ENCODE peak calls at places on chromosomes 12 and 14, in ten cellular contexts. O is foreskin fibroblast; T is brain microvascular endothelial cell; A is cardiac muscle cell; K is AG10803; C is tibial artery; Y is CD8-positive, alpha-beta T cell; Z is lower leg skin; R is lower lobe of right lung; F is MM.1S. V is an unnamed sample.

GRCh38 chr12:60020068-60020467 is 424.2 kb downstream of the SLC16A7 start:
- DNase-seq in O (no peak), T (no peak), A (no peak), K (no peak), C (no peak), Y (no peak), Z (no peak), R (no peak), F (peak), V (no peak)

GRCh38 chr14:94449930-94450329 is 2.7 kb downstream of the SERPINA11 start:
- DNase-seq in O (no peak), T (no peak), A (no peak), K (no peak), C (no peak), Y (no peak), Z (peak), R (no peak), F (no peak), V (no peak)

GRCh38 chr14:70018713-70019201 is 139.5 kb downstream of the SMOC1 start:
- DNase-seq in O (no peak), T (no peak), A (peak), K (peak), C (peak), Y (no peak), Z (peak), R (no peak), F (peak), V (peak)

GRCh38 chr12:559907-560455 is 100.2 kb downstream of the B4GALNT3 start:
- DNase-seq in O (no peak), T (no peak), A (no peak), K (no peak), C (no peak), Y (no peak), Z (no peak), R (no peak), F (no peak), V (no peak)

GRCh38 chr12:93135286-93136239 is 206.5 kb upstream of the EEA1 start:
- DNase-seq in O (peak), T (no peak), A (no peak), K (peak), C (no peak), Y (no peak), Z (no peak), R (no peak), F (peak), V (peak)

GRCh38 chr14:101497910-101498860 is 63.1 kb upstream of the DIO3 start:
- DNase-seq in O (no peak), T (no peak), A (no peak), K (no peak), C (peak), Y (no peak), Z (peak), R (peak), F (no peak), V (no peak)

GRCh38 chr14:95774265-95775160 is 60.6 kb upstream of the TCL1A start:
- DNase-seq in O (peak), T (peak), A (peak), K (peak), C (peak), Y (peak), Z (peak), R (no peak), F (peak), V (peak)

GRCh38 chr12:92533280-92533890 is 169.4 kb upstream of the PLEKHG7 start:
- DNase-seq in O (peak), T (peak), A (peak), K (peak), C (no peak), Y (no peak), Z (no peak), R (no peak), F (no peak), V (peak)

GRCh38 chr14:33404964-33405574 is 466.4 kb downstream of the NPAS3 start:
- DNase-seq in O (no peak), T (no peak), A (no peak), K (no peak), C (no peak), Y (no peak), Z (no peak), R (no peak), F (no peak), V (no peak)

GRCh38 chr14:93019970-93020369 is 95.8 kb downstream of the ITPK1 start:
- DNase-seq in O (no peak), T (no peak), A (no peak), K (no peak), C (no peak), Y (no peak), Z (no peak), R (no peak), F (no peak), V (no peak)

GRCh38 chr14:79514700-79515099 is 696.6 kb downstream of the DIO2 start:
- DNase-seq in O (no peak), T (peak), A (peak), K (peak), C (no peak), Y (no peak), Z (no peak), R (no peak), F (no peak), V (peak)

GRCh38 chr14:72740504-72740961 is 153.4 kb downstream of the DPF3 start:
- DNase-seq in O (no peak), T (no peak), A (no peak), K (no peak), C (no peak), Y (no peak), Z (peak), R (no peak), F (no peak), V (no peak)

GRCh38 chr14:63513756-63514155 is 29.4 kb downstream of the PPP2R5E start:
- DNase-seq in O (no peak), T (no peak), A (no peak), K (no peak), C (no peak), Y (no peak), Z (no peak), R (no peak), F (no peak), V (no peak)

GRCh38 chr12:48300774-48301173 is 49.9 kb downstream of the ZNF641 start:
- DNase-seq in O (no peak), T (no peak), A (no peak), K (no peak), C (no peak), Y (no peak), Z (no peak), R (no peak), F (no peak), V (no peak)

GRCh38 chr12:111411187-111411764 is 5.6 kb downstream of the SH2B3 start:
- DNase-seq in O (no peak), T (no peak), A (no peak), K (no peak), C (no peak), Y (no peak), Z (no peak), R (no peak), F (no peak), V (no peak)

GRCh38 chr12:3086729-3087323 is 9.6 kb downstream of the TSPAN9 start:
- DNase-seq in O (no peak), T (no peak), A (no peak), K (no peak), C (no peak), Y (no peak), Z (no peak), R (no peak), F (no peak), V (no peak)

GRCh38 chr14:90846511-90846910 is 30.3 kb upstream of the TTC7B start:
- DNase-seq in O (peak), T (peak), A (no peak), K (peak), C (no peak), Y (no peak), Z (no peak), R (no peak), F (no peak), V (no peak)

GRCh38 chr12:93813972-93814821 is 137.0 kb downstream of the CRADD start:
- DNase-seq in O (peak), T (peak), A (peak), K (peak), C (peak), Y (no peak), Z (peak), R (peak), F (no peak), V (no peak)

GRCh38 chr12:12190087-12190809 is 76.6 kb downstream of the LRP6 start:
- DNase-seq in O (no peak), T (peak), A (no peak), K (no peak), C (no peak), Y (no peak), Z (no peak), R (no peak), F (no peak), V (no peak)

GRCh38 chr12:22480016-22480415 is 64.3 kb downstream of the C2CD5 start:
- DNase-seq in O (no peak), T (no peak), A (peak), K (no peak), C (no peak), Y (no peak), Z (no peak), R (no peak), F (no peak), V (no peak)

GRCh38 chr14:102392506-102392905 is 29.8 kb downstream of the TECPR2 start:
- DNase-seq in O (no peak), T (no peak), A (no peak), K (peak), C (no peak), Y (no peak), Z (no peak), R (no peak), F (no peak), V (no peak)

GRCh38 chr12:54424232-54424631 is 5.2 kb upstream of the ITGA5 start:
- DNase-seq in O (no peak), T (no peak), A (no peak), K (no peak), C (no peak), Y (no peak), Z (no peak), R (no peak), F (no peak), V (no peak)

GRCh38 chr12:20629414-20630156 is 65.5 kb upstream of the SLCO1C1 start:
- DNase-seq in O (no peak), T (peak), A (peak), K (peak), C (peak), Y (no peak), Z (no peak), R (no peak), F (peak), V (peak)

GRCh38 chr12:45200497-45201043 is 15.3 kb upstream of the ANO6 start:
- DNase-seq in O (no peak), T (no peak), A (peak), K (peak), C (no peak), Y (no peak), Z (no peak), R (peak), F (no peak), V (no peak)

GRCh38 chr14:20346713-20347112 is 3.3 kb downstream of the PARP2 start:
- DNase-seq in O (no peak), T (no peak), A (no peak), K (no peak), C (no peak), Y (no peak), Z (no peak), R (no peak), F (no peak), V (no peak)

GRCh38 chr14:20345366-20345765 is 1.9 kb downstream of the PARP2 start:
- DNase-seq in O (no peak), T (no peak), A (no peak), K (no peak), C (no peak), Y (no peak), Z (no peak), R (no peak), F (no peak), V (no peak)

GRCh38 chr14:20343855-20344205 is 395 bp downstream of the PARP2 start:
- DNase-seq in O (no peak), T (no peak), A (peak), K (peak), C (no peak), Y (no peak), Z (no peak), R (no peak), F (no peak), V (no peak)

GRCh38 chr14:20347747-20348146 is 4.3 kb downstream of the PARP2 start:
- DNase-seq in O (no peak), T (no peak), A (no peak), K (no peak), C (no peak), Y (no peak), Z (no peak), R (no peak), F (no peak), V (no peak)

DNA sequence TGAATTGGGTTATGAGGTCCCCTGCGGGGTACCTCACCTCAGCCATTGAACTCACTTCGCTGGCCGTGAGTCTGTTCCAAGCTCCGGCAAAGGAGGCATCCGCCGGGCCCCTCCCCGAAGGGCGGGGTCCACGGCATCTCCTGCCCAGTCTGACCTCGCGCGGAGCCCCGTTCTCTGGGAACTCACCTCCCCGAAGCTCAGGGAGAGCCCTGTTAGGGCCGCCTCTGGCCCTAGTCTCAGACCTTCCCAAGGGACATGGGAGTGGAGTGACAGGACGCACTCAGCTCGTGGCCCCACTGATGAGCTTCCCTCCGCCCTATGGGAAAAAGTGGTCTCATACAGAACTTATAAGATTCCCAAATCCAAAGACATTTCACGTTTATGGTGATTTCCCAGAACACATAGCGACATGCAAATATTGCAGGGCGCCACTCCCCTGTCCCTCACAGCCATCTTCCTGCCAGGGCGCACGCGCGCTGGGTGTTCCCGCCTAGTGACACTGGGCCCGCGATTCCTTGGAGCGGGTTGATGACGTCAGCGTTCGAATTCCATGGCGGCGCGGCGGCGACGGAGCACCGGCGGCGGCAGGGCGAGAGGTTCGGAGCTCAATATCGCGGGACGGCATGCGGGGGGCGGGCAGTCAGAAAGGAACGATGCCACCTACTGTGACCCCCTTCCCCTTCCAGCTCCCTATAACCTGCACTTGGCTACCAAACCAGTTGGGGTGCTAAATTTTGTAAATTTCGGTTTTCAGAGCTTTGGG is at the start of gene PARP2:
- DNase-seq in O (peak), T (peak), A (peak), K (peak), C (peak), Y (peak), Z (peak), R (peak), F (peak), V (peak)
- TF ChIP-seq CTCF in O (no peak), T (no peak), A (no peak), K (no peak), C (no peak), Y (peak), Z (no peak), R (no peak), F (no peak), V (no peak)

GRCh38 chr12:124453419-124454351 is 113.7 kb downstream of the NCOR2 start:
- DNase-seq in O (peak), T (peak), A (peak), K (peak), C (peak), Y (peak), Z (peak), R (peak), F (peak), V (no peak)
- H3K4me3 ChIP-seq in O (no peak), T (no peak), A (no peak), K (no peak), C (no peak), Y (peak), Z (no peak), R (peak), F (peak), V (no peak)

GRCh38 chr14:105149146-105149781 is 19.3 kb downstream of the JAG2 start:
- DNase-seq in O (no peak), T (no peak), A (no peak), K (no peak), C (no peak), Y (no peak), Z (no peak), R (peak), F (no peak), V (no peak)
- TF ChIP-seq CTCF in O (no peak), T (no peak), A (no peak), K (no peak), C (no peak), Y (no peak), Z (no peak), R (no peak), F (no peak), V (no peak)

GRCh38 chr12:113359939-113360748 is 1.8 kb downstream of the PLBD2 start:
- DNase-seq in O (peak), T (peak), A (peak), K (peak), C (no peak), Y (no peak), Z (no peak), R (no peak), F (no peak), V (no peak)
- H3K4me3 ChIP-seq in O (peak), T (peak), A (no peak), K (peak), C (peak), Y (no peak), Z (no peak), R (peak), F (no peak), V (no peak)

DNA sequence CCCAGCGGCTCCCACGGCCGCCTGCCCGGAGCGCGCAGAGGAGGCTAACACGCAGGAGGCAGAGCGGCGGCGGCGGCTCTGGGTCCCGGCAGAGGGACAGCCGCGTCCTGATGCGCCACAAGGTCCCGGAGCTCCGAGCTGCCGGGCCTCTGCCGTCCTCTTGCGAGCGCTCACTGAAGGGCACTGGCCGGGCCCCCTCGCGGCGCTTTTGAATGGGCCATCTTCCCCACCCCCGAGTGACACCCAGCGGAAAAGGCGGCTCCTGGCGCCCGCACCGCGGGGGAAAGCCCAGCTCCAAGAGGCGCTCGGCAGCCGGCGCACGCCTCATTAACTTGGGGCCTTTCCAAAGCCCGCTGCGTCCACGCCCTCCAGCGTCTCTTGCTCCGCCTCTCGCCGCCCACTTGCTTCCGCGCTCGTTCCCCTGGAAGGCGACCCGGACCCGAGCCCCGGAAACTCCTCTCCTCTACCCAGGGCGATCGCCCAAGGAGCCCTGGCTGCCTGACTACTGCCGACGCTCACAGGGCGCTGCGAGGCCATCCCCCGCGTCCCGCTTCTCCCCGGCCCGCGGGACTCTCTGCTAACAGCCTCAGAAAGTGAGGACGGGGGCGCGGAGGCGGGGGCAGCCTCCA is at the start of gene PHLDA1:
- DNase-seq in O (peak), T (peak), A (peak), K (peak), C (peak), Y (peak), Z (peak), R (peak), F (peak), V (peak)
- TF ChIP-seq CTCF in O (peak), T (peak), A (peak), K (peak), C (peak), Y (peak), Z (no peak), R (peak), F (peak), V (peak)

GRCh38 chr12:26212356-26212755 is 17.0 kb downstream of the SSPN start:
- DNase-seq in O (no peak), T (no peak), A (peak), K (no peak), C (no peak), Y (no peak), Z (no peak), R (peak), F (no peak), V (no peak)
- H3K4me3 ChIP-seq in O (no peak), T (no peak), A (no peak), K (no peak), C (no peak), Y (no peak), Z (no peak), R (no peak), F (no peak), V (no peak)

GRCh38 chr12:113889076-113889475 is 77.0 kb downstream of the RBM19 start:
- DNase-seq in O (peak), T (peak), A (peak), K (peak), C (no peak), Y (no peak), Z (no peak), R (no peak), F (no peak), V (no peak)
- TF ChIP-seq CTCF in O (peak), T (peak), A (no peak), K (peak), C (no peak), Y (no peak), Z (no peak), R (no peak), F (no peak), V (no peak)

GRCh38 chr14:50676814-50677516 is 8.9 kb upstream of the SAV1 start:
- DNase-seq in O (no peak), T (no peak), A (no peak), K (no peak), C (no peak), Y (no peak), Z (no peak), R (no peak), F (no peak), V (no peak)
- H3K4me3 ChIP-seq in O (no peak), T (no peak), A (no peak), K (no peak), C (no peak), Y (no peak), Z (no peak), R (no peak), F (no peak), V (no peak)

DNA sequence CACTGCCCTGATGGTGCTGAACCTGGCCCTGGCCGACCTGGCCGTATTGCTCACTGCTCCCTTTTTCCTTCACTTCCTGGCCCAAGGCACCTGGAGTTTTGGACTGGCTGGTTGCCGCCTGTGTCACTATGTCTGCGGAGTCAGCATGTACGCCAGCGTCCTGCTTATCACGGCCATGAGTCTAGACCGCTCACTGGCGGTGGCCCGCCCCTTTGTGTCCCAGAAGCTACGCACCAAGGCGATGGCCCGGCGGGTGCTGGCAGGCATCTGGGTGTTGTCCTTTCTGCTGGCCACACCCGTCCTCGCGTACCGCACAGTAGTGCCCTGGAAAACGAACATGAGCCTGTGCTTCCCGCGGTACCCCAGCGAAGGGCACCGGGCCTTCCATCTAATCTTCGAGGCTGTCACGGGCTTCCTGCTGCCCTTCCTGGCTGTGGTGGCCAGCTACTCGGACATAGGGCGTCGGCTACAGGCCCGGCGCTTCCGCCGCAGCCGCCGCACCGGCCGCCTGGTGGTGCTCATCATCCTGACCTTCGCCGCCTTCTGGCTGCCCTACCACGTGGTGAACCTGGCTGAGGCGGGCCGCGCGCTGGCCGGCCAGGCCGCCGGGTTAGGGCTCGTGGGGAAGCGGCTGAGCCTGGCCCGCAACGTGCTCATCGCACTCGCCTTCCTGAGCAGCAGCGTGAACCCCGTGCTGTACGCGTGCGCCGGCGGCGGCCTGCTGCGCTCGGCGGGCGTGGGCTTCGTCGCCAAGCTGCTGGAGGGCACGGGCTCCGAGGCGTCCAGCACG is 4.7 kb downstream of the LTB4R start:
- DNase-seq in O (no peak), T (no peak), A (peak), K (no peak), C (no peak), Y (no peak), Z (peak), R (peak), F (no peak), V (no peak)
- TF ChIP-seq CTCF in O (no peak), T (peak), A (peak), K (peak), C (no peak), Y (no peak), Z (no peak), R (peak), F (no peak), V (no peak)